ENCODE peak calls at places on chromosomes 1 and 21, in ten cellular contexts. O is transverse colon, F is K562, Z is breast epithelium, N is spleen, X is prostate gland, T is HepG2, C is sigmoid colon, S is GM12878, R is HCT116. L is an unnamed sample. For H3K4me1, the result is how much of the 10 kb centered on the place peaks cover.

GRCh38 chr21:17351766-17352165 is 161.1 kb upstream of the CXADR start:
- DNase-seq in F (no peak), C (no peak), Z (no peak), O (no peak), X (no peak), T (no peak), R (no peak), S (no peak), N (no peak), L (no peak)

GRCh38 chr21:20996421-20997307 is 1.5 kb upstream of the NCAM2 start:
- DNase-seq in O (no peak), X (no peak), F (no peak), T (no peak), R (no peak), Z (no peak), N (no peak), S (no peak), C (no peak), L (no peak)

GRCh38 chr1:207828485-207829158 is 76.8 kb downstream of the CD46 start:
- DNase-seq in X (peak), O (peak), Z (peak), C (peak), N (no peak), S (peak), R (peak), F (peak), T (peak), L (peak)

GRCh38 chr21:39612233-39613028 is at the start of gene B3GALT5:
- DNase-seq in T (no peak), R (peak), S (no peak), O (peak), C (no peak), F (no peak), Z (no peak), X (no peak), N (no peak), L (no peak)

GRCh38 chr1:116331523-116331922 is 41.5 kb upstream of the ATP1A1 start:
- DNase-seq in C (no peak), R (no peak), N (no peak), O (no peak), S (no peak), T (no peak), F (no peak), Z (no peak), X (no peak), L (no peak)

GRCh38 chr1:12458571-12458970 is 159.4 kb downstream of the DHRS3 start:
- DNase-seq in F (no peak), R (no peak), C (no peak), S (no peak), T (no peak), O (no peak), Z (no peak), X (no peak), N (no peak), L (no peak)

GRCh38 chr1:91829293-91830153 is 56.4 kb downstream of the TGFBR3 start:
- DNase-seq in F (no peak), S (no peak), C (no peak), Z (no peak), T (no peak), O (no peak), X (no peak), R (no peak), N (no peak), L (no peak)

GRCh38 chr21:38139380-38140168 is 117.2 kb upstream of the KCNJ15 start:
- DNase-seq in F (no peak), O (no peak), R (no peak), S (no peak), C (no peak), T (peak), X (peak), N (no peak), Z (peak), L (no peak)

GRCh38 chr1:10516244-10516643 is 41.5 kb downstream of the PEX14 start:
- DNase-seq in C (no peak), X (peak), F (no peak), S (no peak), R (no peak), Z (no peak), T (peak), O (no peak), N (no peak), L (no peak)

GRCh38 chr1:31860576-31860975 is 44.8 kb upstream of the SPOCD1 start:
- DNase-seq in Z (no peak), F (no peak), R (no peak), S (no peak), C (no peak), N (no peak), T (no peak), X (no peak), O (no peak), L (no peak)

GRCh38 chr1:221419513-221420088 is 322.3 kb downstream of the DUSP10 start:
- DNase-seq in X (no peak), R (no peak), N (no peak), T (no peak), F (no peak), Z (no peak), C (no peak), S (no peak), O (no peak), L (no peak)

GRCh38 chr1:245546875-245547274 is 392.1 kb downstream of the KIF26B start:
- DNase-seq in C (no peak), R (peak), Z (no peak), S (no peak), T (no peak), N (no peak), O (no peak), F (peak), X (no peak), L (no peak)

DNA sequence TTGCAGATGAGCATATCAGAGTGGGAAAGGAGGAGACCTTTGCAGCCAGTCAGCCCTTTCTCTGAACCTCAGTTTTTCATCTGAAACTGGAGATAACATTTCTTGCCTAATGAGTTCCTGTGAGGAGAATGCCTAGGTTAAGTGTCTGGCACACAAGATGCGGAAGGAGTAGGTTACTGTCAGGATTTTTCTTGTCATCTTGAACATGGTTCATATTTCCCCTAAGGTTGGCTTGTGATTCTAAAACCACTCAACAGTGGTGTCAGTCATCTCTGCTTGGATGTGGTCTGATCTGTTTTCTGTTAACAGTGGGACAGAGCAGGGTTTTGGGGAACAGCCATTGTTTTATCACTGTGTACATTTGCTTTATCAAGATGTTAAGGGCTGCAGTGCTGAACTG is 70.6 kb downstream of the TGFB2 start:
- DNase-seq in F (peak), C (no peak), Z (no peak), X (no peak), N (no peak), T (no peak), S (no peak), R (no peak), O (no peak), L (no peak)
- TF ChIP-seq POLR2AphosphoS5 in F (no peak), C (no peak), Z (no peak), X (no peak), N (no peak), T (no peak), S (no peak), R (no peak), O (no peak), L (no peak)

GRCh38 chr1:234533034-234533571 is 54.1 kb upstream of the TARBP1 start:
- DNase-seq in X (no peak), F (no peak), N (peak), O (peak), C (peak), Z (peak), T (no peak), R (no peak), S (no peak), L (peak)

GRCh38 chr1:234530641-234531040 is 51.7 kb upstream of the TARBP1 start:
- DNase-seq in O (no peak), F (no peak), Z (no peak), R (no peak), T (no peak), N (no peak), X (no peak), C (peak), S (no peak), L (peak)

GRCh38 chr1:234533975-234534876 is 55.2 kb upstream of the TARBP1 start:
- DNase-seq in O (peak), F (no peak), S (no peak), R (no peak), C (peak), X (peak), T (no peak), Z (peak), N (peak), L (peak)

GRCh38 chr1:234531181-234532132 is 52.5 kb upstream of the TARBP1 start:
- DNase-seq in C (peak), S (no peak), F (no peak), N (peak), R (no peak), O (peak), T (no peak), Z (peak), X (peak), L (peak)

GRCh38 chr1:234532511-234532922 is 53.5 kb upstream of the TARBP1 start:
- DNase-seq in O (peak), F (no peak), T (no peak), N (no peak), C (peak), R (no peak), Z (peak), X (peak), S (no peak), L (peak)
- TF ChIP-seq POLR2A in O (no peak), F (no peak), T (no peak), N (no peak), C (no peak), R (no peak), Z (no peak), X (no peak), S (no peak), L (no peak)

GRCh38 chr1:88571510-88571909 is 112.6 kb upstream of the PKN2 start:
- DNase-seq in R (no peak), C (no peak), X (no peak), Z (no peak), N (no peak), O (no peak), T (no peak), F (no peak), S (no peak), L (no peak)
- H3K4me1 ChIP-seq in R (under half), C (under half), X (under half), Z (under half), N (under half), O (under half), T (under half), F (under half), S (under half), L (under half)

GRCh38 chr21:35619184-35619583 is 441.1 kb downstream of the SETD4 start:
- DNase-seq in S (no peak), F (peak), X (no peak), O (no peak), T (no peak), R (no peak), Z (no peak), N (no peak), C (no peak), L (no peak)
- TF ChIP-seq POLR2AphosphoS5 in S (no peak), F (no peak), X (no peak), O (no peak), T (no peak), R (no peak), Z (no peak), N (no peak), C (no peak), L (no peak)

DNA sequence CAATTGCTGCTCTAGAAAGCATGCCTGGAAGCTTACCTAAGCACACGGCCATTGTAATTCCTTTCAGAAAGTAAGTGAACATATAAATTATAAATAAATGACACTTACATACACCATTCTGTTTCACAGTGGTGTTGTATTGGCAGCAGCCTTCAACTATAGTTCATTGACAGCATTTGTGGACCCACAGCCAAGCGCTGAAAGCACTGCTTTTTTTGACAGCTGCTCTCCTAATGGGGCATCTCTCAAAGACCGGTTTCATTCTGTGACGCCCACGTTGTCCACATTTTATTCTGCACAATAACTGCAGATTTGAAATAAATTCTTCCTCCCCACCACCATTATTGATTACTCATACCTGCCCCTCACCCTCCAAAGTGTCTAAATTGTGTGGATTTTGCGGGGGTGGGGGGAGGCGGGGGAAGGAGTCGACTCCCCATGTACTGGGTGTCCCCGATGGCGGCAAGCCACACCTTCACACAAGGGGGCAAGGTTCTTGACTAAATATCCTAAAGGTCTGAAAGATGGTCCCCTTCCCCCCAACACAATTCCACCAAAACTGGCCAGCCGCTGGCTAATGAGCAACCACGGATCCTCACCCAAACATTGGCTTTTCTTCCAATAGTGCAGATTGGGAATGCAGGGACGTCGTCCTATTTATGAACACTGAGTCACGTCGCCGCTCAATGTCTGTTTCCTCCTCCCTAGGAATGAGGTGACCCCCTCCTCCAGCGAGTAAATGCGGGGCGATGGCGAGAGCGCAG is 1.1 kb downstream of the RCAN1 start:
- DNase-seq in R (no peak), X (peak), F (peak), S (no peak), C (no peak), N (no peak), O (no peak), Z (no peak), T (no peak), L (no peak)
- TF ChIP-seq POLR2A in R (no peak), X (no peak), F (no peak), S (no peak), C (no peak), N (no peak), O (no peak), Z (no peak), T (no peak), L (no peak)

GRCh38 chr1:51266791-51267190 is 30.7 kb downstream of the RNF11 start:
- DNase-seq in X (no peak), Z (no peak), R (no peak), C (no peak), O (no peak), S (no peak), F (no peak), N (no peak), T (no peak), L (no peak)

GRCh38 chr1:51263147-51263850 is 27.2 kb downstream of the RNF11 start:
- DNase-seq in C (no peak), O (no peak), R (no peak), X (no peak), S (no peak), Z (no peak), N (no peak), F (no peak), T (no peak), L (no peak)

GRCh38 chr1:51265618-51266017 is 29.5 kb downstream of the RNF11 start:
- DNase-seq in F (no peak), T (no peak), C (no peak), S (no peak), O (no peak), N (no peak), X (no peak), R (no peak), Z (no peak), L (no peak)

GRCh38 chr1:51266181-51266580 is 30.1 kb downstream of the RNF11 start:
- DNase-seq in O (no peak), F (no peak), R (no peak), T (no peak), S (no peak), C (no peak), N (no peak), X (no peak), Z (no peak), L (no peak)

DNA sequence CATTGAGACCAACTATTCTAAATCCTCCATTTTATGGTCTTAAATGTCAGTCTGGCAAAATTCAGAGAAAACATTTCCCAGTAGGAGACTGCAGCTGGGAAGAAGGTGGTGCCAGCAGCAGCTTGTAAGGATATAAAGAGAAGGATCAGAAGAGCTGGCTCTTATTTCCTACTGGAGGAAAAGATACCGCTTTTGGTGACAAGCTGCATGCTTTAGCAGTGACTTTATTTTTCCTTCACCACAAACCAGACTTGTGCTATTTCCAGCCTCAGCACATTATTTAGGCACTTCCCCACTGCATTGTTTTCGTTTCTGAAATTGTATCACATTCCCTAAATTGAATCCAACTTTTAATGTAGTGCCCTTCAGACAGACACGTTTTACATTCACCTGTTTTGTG is 28.4 kb downstream of the RNF11 start:
- DNase-seq in S (no peak), O (no peak), N (no peak), X (no peak), T (no peak), C (no peak), F (no peak), R (peak), Z (no peak), L (no peak)
- H3K4me1 ChIP-seq in S (under half), O (under half), N (under half), X (under half), T (under half), C (half or more), F (under half), R (half or more), Z (under half), L (under half)